ENCODE peak calls at places on chromosomes 6 and 20, in five cellular contexts. One of them, this sample, is unnamed. For H3K27me3, the result is how much of the 10 kb centered on the place peaks cover.

GRCh38 chr6:4637691-4638433 is 138.3 kb upstream of the CDYL start:
- DNase-seq in left ventricle myocardium inferior: no peak
- DNase-seq in heart left ventricle: no peak
- DNase-seq in neural progenitor cell: no peak
- DNase-seq in left lung: no peak
- DNase-seq in this sample: peak

GRCh38 chr6:55497694-55498093 is 81.3 kb downstream of the HMGCLL1 start:
- DNase-seq in left ventricle myocardium inferior: no peak
- DNase-seq in heart left ventricle: no peak
- DNase-seq in neural progenitor cell: no peak
- DNase-seq in left lung: no peak
- DNase-seq in this sample: no peak

GRCh38 chr6:100229512-100229911 is 235.2 kb downstream of the SIM1 start:
- DNase-seq in left ventricle myocardium inferior: no peak
- DNase-seq in heart left ventricle: no peak
- DNase-seq in neural progenitor cell: no peak
- DNase-seq in left lung: no peak
- DNase-seq in this sample: no peak

GRCh38 chr6:136546321-136546720 is 3.9 kb downstream of the MAP7 start:
- DNase-seq in left ventricle myocardium inferior: no peak
- DNase-seq in heart left ventricle: no peak
- DNase-seq in neural progenitor cell: no peak
- DNase-seq in left lung: no peak
- DNase-seq in this sample: no peak

GRCh38 chr20:31857861-31858835 is 12.2 kb downstream of the DUSP15 start:
- DNase-seq in left ventricle myocardium inferior: no peak
- DNase-seq in heart left ventricle: no peak
- DNase-seq in neural progenitor cell: no peak
- DNase-seq in left lung: no peak
- DNase-seq in this sample: no peak

GRCh38 chr20:1083431-1084080 is 34.8 kb upstream of the PSMF1 start:
- DNase-seq in left ventricle myocardium inferior: no peak
- DNase-seq in heart left ventricle: no peak
- DNase-seq in neural progenitor cell: no peak
- DNase-seq in left lung: no peak
- DNase-seq in this sample: no peak

GRCh38 chr6:139519571-139520031 is 145.2 kb upstream of the CITED2 start:
- DNase-seq in left ventricle myocardium inferior: no peak
- DNase-seq in heart left ventricle: no peak
- DNase-seq in neural progenitor cell: no peak
- DNase-seq in left lung: no peak
- DNase-seq in this sample: no peak

GRCh38 chr6:170093658-170094596 is 197.0 kb downstream of the DLL1 start:
- DNase-seq in left ventricle myocardium inferior: no peak
- DNase-seq in heart left ventricle: no peak
- DNase-seq in neural progenitor cell: no peak
- DNase-seq in left lung: no peak
- DNase-seq in this sample: no peak

GRCh38 chr20:53736757-53737403 is 143.2 kb upstream of the ZNF217 start:
- DNase-seq in left ventricle myocardium inferior: no peak
- DNase-seq in heart left ventricle: no peak
- DNase-seq in neural progenitor cell: no peak
- DNase-seq in left lung: no peak
- DNase-seq in this sample: no peak

GRCh38 chr6:121510568-121511177 is 75.2 kb downstream of the GJA1 start:
- DNase-seq in left ventricle myocardium inferior: no peak
- DNase-seq in heart left ventricle: no peak
- DNase-seq in neural progenitor cell: no peak
- DNase-seq in left lung: no peak
- DNase-seq in this sample: no peak

GRCh38 chr6:170244721-170245201 is 46.1 kb downstream of the DLL1 start:
- DNase-seq in left ventricle myocardium inferior: no peak
- DNase-seq in heart left ventricle: no peak
- DNase-seq in neural progenitor cell: no peak
- DNase-seq in left lung: peak
- DNase-seq in this sample: no peak

GRCh38 chr6:168013250-168013915 is 15.9 kb downstream of the KIF25 start:
- DNase-seq in left ventricle myocardium inferior: no peak
- DNase-seq in heart left ventricle: no peak
- DNase-seq in neural progenitor cell: no peak
- DNase-seq in left lung: no peak
- DNase-seq in this sample: no peak

GRCh38 chr6:6697620-6698019 is 109.1 kb downstream of the LY86 start:
- DNase-seq in left ventricle myocardium inferior: no peak
- DNase-seq in heart left ventricle: no peak
- DNase-seq in neural progenitor cell: peak
- DNase-seq in left lung: no peak
- DNase-seq in this sample: no peak

DNA sequence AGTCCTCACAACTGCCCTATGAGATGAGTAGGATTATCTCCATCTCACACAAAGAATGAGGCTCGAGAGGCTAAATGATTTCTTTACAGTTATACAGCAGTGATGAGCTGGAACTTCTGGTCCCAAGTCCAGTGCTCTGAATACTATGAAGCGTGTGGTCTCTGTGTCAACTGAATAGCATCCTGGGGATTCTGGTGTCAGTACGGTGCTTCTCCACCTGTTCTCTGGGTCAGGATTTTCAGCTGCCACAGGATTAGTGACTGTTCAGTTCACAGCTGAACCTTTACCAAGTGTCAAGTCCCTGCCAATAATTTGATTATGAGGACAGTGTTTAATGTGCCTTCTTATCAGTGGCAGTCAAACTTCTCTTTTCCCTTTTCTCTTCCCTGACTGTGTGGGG is 5.2 kb upstream of the MAFB start:
- DNase-seq in left ventricle myocardium inferior: no peak
- DNase-seq in heart left ventricle: no peak
- DNase-seq in neural progenitor cell: no peak
- DNase-seq in left lung: no peak
- DNase-seq in this sample: no peak
- H3K27ac ChIP-seq in left ventricle myocardium inferior: no peak
- H3K27ac ChIP-seq in heart left ventricle: no peak
- H3K27ac ChIP-seq in neural progenitor cell: no peak
- H3K27ac ChIP-seq in left lung: no peak
- H3K27ac ChIP-seq in this sample: no peak

GRCh38 chr6:34093206-34093605 is 52.7 kb downstream of the GRM4 start:
- DNase-seq in left ventricle myocardium inferior: no peak
- DNase-seq in heart left ventricle: no peak
- DNase-seq in neural progenitor cell: no peak
- DNase-seq in left lung: no peak
- DNase-seq in this sample: no peak
- H3K27me3 ChIP-seq in left ventricle myocardium inferior: half or more
- H3K27me3 ChIP-seq in heart left ventricle: under half
- H3K27me3 ChIP-seq in neural progenitor cell: under half
- H3K27me3 ChIP-seq in left lung: under half
- H3K27me3 ChIP-seq in this sample: under half

DNA sequence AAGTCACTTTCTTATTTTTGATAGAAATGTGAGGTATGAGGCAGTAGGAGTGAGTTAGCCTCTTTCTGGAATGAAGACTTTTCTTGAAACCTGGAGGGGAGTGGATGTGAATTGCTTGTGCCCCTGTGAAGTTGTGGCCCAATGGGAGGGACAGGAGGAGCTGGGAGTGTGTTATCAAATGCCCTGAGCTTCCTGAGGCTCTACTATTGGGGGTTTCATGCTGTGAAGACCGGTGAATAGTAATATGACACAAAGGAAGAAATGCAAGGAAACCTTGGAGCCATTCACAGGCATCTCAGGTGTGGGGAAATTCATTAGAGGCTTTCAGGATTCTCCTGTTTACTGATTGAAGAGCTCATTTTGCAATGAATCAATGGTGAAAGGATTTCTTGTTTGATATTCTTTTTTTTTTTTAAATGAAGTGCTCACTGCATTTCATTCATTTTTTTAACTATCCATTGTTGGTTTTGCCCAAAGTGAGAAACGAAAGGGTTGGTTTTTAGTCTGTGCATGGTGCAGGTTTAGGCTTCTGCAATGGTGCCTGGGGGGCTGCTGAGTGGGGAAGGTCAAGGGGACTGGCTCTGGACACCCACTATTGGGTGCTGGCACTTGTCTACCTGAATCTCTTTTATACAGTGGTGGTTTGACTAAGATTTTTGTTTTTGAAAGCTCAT is 8.2 kb downstream of the RNF144B start:
- DNase-seq in left ventricle myocardium inferior: no peak
- DNase-seq in heart left ventricle: no peak
- DNase-seq in neural progenitor cell: peak
- DNase-seq in left lung: no peak
- DNase-seq in this sample: no peak
- H3K4me3 ChIP-seq in left ventricle myocardium inferior: peak
- H3K4me3 ChIP-seq in heart left ventricle: no peak
- H3K4me3 ChIP-seq in neural progenitor cell: no peak
- H3K4me3 ChIP-seq in left lung: peak
- H3K4me3 ChIP-seq in this sample: no peak

DNA sequence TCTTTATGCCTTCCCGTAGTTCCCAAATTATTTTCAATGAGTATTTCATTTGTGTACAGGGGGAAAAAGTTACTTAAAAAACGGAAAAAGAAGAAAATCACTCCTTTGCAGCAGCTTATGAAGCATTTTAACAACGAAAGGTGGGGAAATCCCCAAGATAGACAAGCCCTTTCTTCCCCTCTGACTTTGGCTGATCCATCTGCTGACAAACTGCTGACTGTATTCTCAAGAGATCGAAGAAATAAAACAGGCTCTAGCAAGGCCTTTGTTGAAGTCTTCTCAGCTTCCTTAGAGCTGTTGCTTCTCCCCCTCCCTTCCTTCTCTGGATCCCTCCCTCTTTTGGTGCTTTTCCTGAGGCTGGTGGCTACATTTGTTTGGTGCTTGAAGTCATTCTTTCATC is 325.2 kb downstream of the NRN1 start:
- DNase-seq in left ventricle myocardium inferior: no peak
- DNase-seq in heart left ventricle: no peak
- DNase-seq in neural progenitor cell: no peak
- DNase-seq in left lung: no peak
- DNase-seq in this sample: no peak
- H3K27ac ChIP-seq in left ventricle myocardium inferior: no peak
- H3K27ac ChIP-seq in heart left ventricle: no peak
- H3K27ac ChIP-seq in neural progenitor cell: peak
- H3K27ac ChIP-seq in left lung: no peak
- H3K27ac ChIP-seq in this sample: no peak

DNA sequence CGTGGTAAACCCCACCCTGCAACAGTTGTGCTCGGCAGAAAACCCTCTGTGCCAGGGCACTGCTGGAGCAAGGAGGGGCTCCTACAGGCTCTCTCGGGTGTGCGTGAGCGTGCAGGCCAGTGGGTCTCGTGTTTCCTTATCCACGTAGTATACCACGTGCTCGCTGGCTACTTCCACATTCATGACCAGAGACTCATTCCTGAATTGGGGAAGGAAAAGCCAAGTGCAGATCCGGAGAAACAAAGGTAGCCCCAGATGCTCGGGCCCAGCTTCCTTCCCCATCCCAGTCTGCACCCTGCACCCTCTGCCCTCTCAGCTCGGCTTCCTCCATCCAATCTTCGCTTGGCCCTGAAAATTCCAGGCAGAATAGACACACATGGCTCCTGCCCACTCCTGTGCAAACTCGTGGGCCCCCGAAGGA is 29.4 kb downstream of the NPEPL1 start:
- DNase-seq in left ventricle myocardium inferior: peak
- DNase-seq in heart left ventricle: peak
- DNase-seq in neural progenitor cell: no peak
- DNase-seq in left lung: no peak
- DNase-seq in this sample: no peak
- H3K27me3 ChIP-seq in left ventricle myocardium inferior: under half
- H3K27me3 ChIP-seq in heart left ventricle: under half
- H3K27me3 ChIP-seq in neural progenitor cell: under half
- H3K27me3 ChIP-seq in left lung: under half
- H3K27me3 ChIP-seq in this sample: under half

This sample was measured in AG04450.